ENCODE peak calls at places on chromosomes 12 and 14, in nine cellular contexts. W is cardiac muscle cell; D is amniotic stem cell; G is neuronal stem cell; I is CD4-positive, CD25-positive, alpha-beta regulatory T cell; H is spleen; L is NCI-H2029; J is astrocyte of the hippocampus; V is AG09309. K is an unnamed sample.

GRCh38 chr14:69281450-69282169 is 21.7 kb downstream of the GALNT16 start:
- DNase-seq in J (no peak), L (peak; percentile 38), W (no peak), D (no peak), G (no peak), H (no peak), V (no peak), I (no peak), K (no peak)

GRCh38 chr14:54549862-54550261 is 17.1 kb upstream of the SAMD4A start:
- DNase-seq in W (peak; percentile 52), V (no peak), I (no peak), H (no peak), D (no peak), J (peak; percentile 27), L (no peak), G (no peak), K (no peak)

GRCh38 chr12:49615725-49616124 is 7.6 kb upstream of the PRPF40B start:
- DNase-seq in W (no peak), L (no peak), J (no peak), H (no peak), I (no peak), G (no peak), V (no peak), D (no peak), K (no peak)

GRCh38 chr12:45231515-45232145 is 15.7 kb downstream of the ANO6 start:
- DNase-seq in L (peak; percentile 6), D (no peak), I (no peak), J (peak; percentile 57), V (peak; percentile 72), G (no peak), W (no peak), H (no peak), K (no peak)

GRCh38 chr12:26608706-26609105 is 224.3 kb downstream of the ITPR2 start:
- DNase-seq in I (no peak), L (no peak), V (no peak), H (no peak), D (no peak), G (no peak), W (no peak), J (no peak), K (no peak)

GRCh38 chr12:25833657-25834056 is 124.8 kb upstream of the RASSF8 start:
- DNase-seq in L (no peak), W (no peak), D (no peak), J (no peak), G (no peak), I (no peak), V (no peak), H (no peak), K (no peak)

GRCh38 chr12:101181776-101182175 is 28.3 kb downstream of the SLC5A8 start:
- DNase-seq in L (no peak), G (no peak), J (peak; percentile 55), D (no peak), I (no peak), V (no peak), H (no peak), W (no peak), K (no peak)

GRCh38 chr14:60184597-60185555 is 19.7 kb upstream of the DHRS7 start:
- DNase-seq in J (peak; percentile 11), I (no peak), D (no peak), V (no peak), H (no peak), G (no peak), W (no peak), L (no peak), K (no peak)

GRCh38 chr12:123111498-123112165 is 39.3 kb downstream of the PITPNM2 start:
- DNase-seq in V (no peak), G (no peak), W (no peak), H (no peak), D (no peak), I (no peak), L (no peak), J (peak; percentile 86), K (no peak)

GRCh38 chr12:76704693-76705092 is 59.2 kb upstream of the ZDHHC17 start:
- DNase-seq in I (no peak), G (no peak), W (no peak), H (no peak), L (no peak), J (no peak), D (no peak), V (no peak), K (no peak)

GRCh38 chr12:62434504-62435336 is 31.9 kb upstream of the MON2 start:
- DNase-seq in I (no peak), V (no peak), L (no peak), J (no peak), G (no peak), H (peak; percentile 76), D (no peak), W (no peak), K (no peak)

GRCh38 chr12:111418594-111418880 is 12.8 kb downstream of the SH2B3 start:
- DNase-seq in V (no peak), D (no peak), W (no peak), H (no peak), I (no peak), J (no peak), G (no peak), L (no peak), K (no peak)

GRCh38 chr12:106358410-106359241 is 1.1 kb downstream of the POLR3B start:
- DNase-seq in D (peak; percentile 54), I (no peak), V (peak; percentile 55), H (no peak), G (no peak), J (no peak), W (no peak), L (no peak), K (no peak)

GRCh38 chr12:129772463-129773169 is 131.2 kb downstream of the TMEM132D start:
- DNase-seq in I (no peak), L (no peak), V (no peak), D (peak; percentile 39), J (peak; percentile 88), W (no peak), G (no peak), H (no peak), K (no peak)

GRCh38 chr14:75559451-75560187 is 18.8 kb upstream of the FLVCR2 start:
- DNase-seq in G (no peak), I (no peak), W (no peak), H (no peak), D (no peak), V (peak; percentile 23), L (no peak), J (peak; percentile 61), K (no peak)

GRCh38 chr14:91415794-91416743 is 1.6 kb downstream of the CCDC88C start:
- DNase-seq in D (no peak), H (peak; percentile 91), J (peak; percentile 39), W (no peak), G (no peak), L (no peak), V (no peak), I (peak; percentile 65), K (peak; percentile 62)

GRCh38 chr12:131832393-131833231 is 4.4 kb downstream of the MMP17 start:
- DNase-seq in L (peak; percentile 38), I (no peak), G (no peak), H (no peak), J (no peak), W (no peak), D (no peak), V (peak; percentile 39), K (no peak)

GRCh38 chr14:101126376-101127130 is 223.0 kb upstream of the RTL1 start:
- DNase-seq in V (no peak), G (no peak), I (no peak), W (no peak), L (no peak), H (peak; percentile 56), J (no peak), D (no peak), K (no peak)

GRCh38 chr12:106285993-106286392 is 16.5 kb upstream of the TCP11L2 start:
- DNase-seq in D (no peak), V (no peak), L (no peak), G (no peak), H (no peak), J (peak; percentile 59), I (no peak), W (no peak), K (no peak)

GRCh38 chr12:3718100-3718499 is 34.8 kb downstream of the CRACR2A start:
- DNase-seq in D (no peak), I (no peak), G (no peak), L (no peak), J (no peak), H (peak; percentile 92), V (no peak), W (no peak), K (no peak)

GRCh38 chr12:104546575-104546974 is 89.8 kb downstream of the CHST11 start:
- DNase-seq in D (no peak), L (no peak), V (no peak), G (no peak), J (no peak), H (no peak), I (no peak), W (no peak), K (no peak)

GRCh38 chr14:20614038-20614840 is 23.1 kb upstream of the RNASE12 start:
- DNase-seq in I (no peak), W (peak; percentile 52), D (no peak), J (no peak), L (no peak), V (no peak), H (no peak), G (no peak), K (no peak)

GRCh38 chr12:14919455-14919854 is 18.9 kb downstream of the ERP27 start:
- DNase-seq in W (no peak), I (no peak), V (no peak), G (no peak), D (no peak), L (no peak), J (no peak), H (no peak), K (no peak)

GRCh38 chr14:59481407-59482119 is 2.6 kb downstream of the L3HYPDH start:
- DNase-seq in V (no peak), W (no peak), G (no peak), L (no peak), H (no peak), I (no peak), D (no peak), J (peak; percentile 42), K (no peak)

GRCh38 chr14:92489394-92490238 is 24.0 kb upstream of the RIN3 start:
- DNase-seq in G (no peak), V (no peak), J (no peak), D (no peak), L (no peak), H (peak; percentile 58), I (no peak), W (no peak), K (no peak)

GRCh38 chr12:113049976-113050742 is 6.4 kb upstream of the DTX1 start:
- DNase-seq in I (no peak), D (no peak), G (no peak), V (no peak), L (no peak), W (peak; percentile 26), H (no peak), J (peak; percentile 31), K (no peak)

K was measured in activated effector memory CD4-positive, alpha-beta T cell treated with Interleukin-2 at 50 U/mL for 16 hours.